ENCODE peak calls at places on chromosomes 2 and 18, in eight cellular contexts. S is heart right ventricle, N is body of pancreas, A is astrocyte of the cerebellum, M is HCT116, Q is bronchial epithelial cell, E is spleen, R is tibial artery. O is an unnamed sample.

GRCh38 chr2:128441341-128442052 is 122.8 kb upstream of the HS6ST1 start:
- DNase-seq in A (no peak), M (no peak), Q (no peak), S (no peak), R (peak), N (no peak), E (peak), O (no peak)

GRCh38 chr2:157443795-157444642 is at the start of gene CYTIP:
- DNase-seq in N (peak), M (no peak), S (no peak), Q (no peak), E (peak), R (no peak), A (no peak), O (no peak)

GRCh38 chr18:28086530-28087172 is 90.3 kb downstream of the CDH2 start:
- DNase-seq in R (no peak), M (no peak), E (no peak), S (no peak), A (peak), Q (no peak), N (no peak), O (peak)

GRCh38 chr2:229571243-229571642 is 143.1 kb downstream of the DNER start:
- DNase-seq in M (no peak), N (no peak), Q (no peak), R (no peak), A (no peak), S (no peak), E (no peak), O (no peak)

GRCh38 chr2:215619022-215619958 is 183.4 kb upstream of the FN1 start:
- DNase-seq in Q (no peak), S (no peak), E (no peak), N (no peak), A (no peak), M (peak), R (no peak), O (no peak)

GRCh38 chr2:38327580-38327979 is 49.5 kb downstream of the ATL2 start:
- DNase-seq in M (no peak), E (no peak), R (no peak), S (no peak), N (no peak), A (no peak), Q (no peak), O (no peak)

GRCh38 chr2:197515277-197515797 is 529 bp upstream of the MOB4 start:
- DNase-seq in Q (no peak), M (peak), A (no peak), N (no peak), S (no peak), R (no peak), E (no peak), O (peak)

GRCh38 chr2:37652199-37652640 is 19.2 kb downstream of the CDC42EP3 start:
- DNase-seq in E (no peak), R (no peak), Q (peak), A (peak), S (no peak), N (no peak), M (peak), O (peak)

GRCh38 chr2:117785740-117786139 is 28.8 kb upstream of the DDX18 start:
- DNase-seq in S (no peak), N (peak), E (no peak), Q (peak), M (peak), R (no peak), A (peak), O (peak)

GRCh38 chr2:65350714-65351113 is 81.7 kb downstream of the SPRED2 start:
- DNase-seq in E (no peak), Q (peak), R (no peak), M (no peak), N (no peak), A (no peak), S (no peak), O (no peak)

GRCh38 chr2:135843671-135844070 is 6.7 kb upstream of the LCT start:
- DNase-seq in E (no peak), R (no peak), A (no peak), Q (peak), N (no peak), M (no peak), S (no peak), O (peak)

GRCh38 chr2:140601801-140602200 is 1529.0 kb downstream of the LRP1B start:
- DNase-seq in M (no peak), R (no peak), N (no peak), A (no peak), E (no peak), Q (no peak), S (no peak), O (no peak)

GRCh38 chr2:424306-425172 is 136.6 kb upstream of the ALKAL2 start:
- DNase-seq in E (no peak), Q (peak), N (no peak), S (no peak), M (no peak), A (peak), R (no peak), O (no peak)

GRCh38 chr2:421406-421805 is 133.5 kb upstream of the ALKAL2 start:
- DNase-seq in A (no peak), Q (no peak), S (no peak), E (no peak), R (no peak), N (no peak), M (no peak), O (no peak)

GRCh38 chr2:425947-426346 is 138.1 kb upstream of the ALKAL2 start:
- DNase-seq in N (no peak), E (no peak), A (no peak), R (no peak), Q (no peak), M (no peak), S (no peak), O (no peak)

GRCh38 chr2:423479-423878 is 135.6 kb upstream of the ALKAL2 start:
- DNase-seq in R (no peak), M (no peak), N (no peak), A (no peak), Q (no peak), S (no peak), E (no peak), O (no peak)

GRCh38 chr2:422676-423435 is 135.0 kb upstream of the ALKAL2 start:
- DNase-seq in A (no peak), S (no peak), Q (no peak), M (no peak), N (no peak), R (no peak), E (no peak), O (no peak)
- H3K4me3 ChIP-seq in A (no peak), S (no peak), Q (no peak), M (no peak), N (no peak), R (no peak), E (no peak), O (no peak)

DNA sequence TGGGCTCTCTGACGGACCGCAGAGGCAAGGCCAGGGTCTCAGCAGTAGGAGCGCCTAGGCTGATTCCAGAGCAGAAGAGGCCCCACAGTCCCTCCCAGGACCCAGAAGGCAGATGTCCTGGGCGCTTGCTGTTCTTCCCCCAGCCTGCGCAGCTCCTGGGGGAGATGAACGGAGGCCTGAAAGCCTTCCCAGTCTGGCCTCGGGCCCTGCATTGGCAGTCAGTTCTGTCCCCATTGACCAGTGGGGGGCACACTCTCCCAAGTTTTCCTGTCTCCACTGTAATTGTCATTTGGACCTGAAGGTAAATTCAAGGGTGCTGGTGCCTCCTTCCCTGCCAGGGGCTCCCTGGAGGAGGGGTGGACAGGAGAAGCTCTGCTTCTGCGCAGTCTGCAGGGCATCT is 345.7 kb downstream of the CYP26B1 start:
- DNase-seq in R (peak), M (peak), Q (peak), E (no peak), A (peak), S (peak), N (peak), O (peak)
- TF ChIP-seq CTCF in R (peak), M (peak), Q (peak), E (peak), A (peak), S (peak), N (peak), O (peak)

GRCh38 chr2:30149513-30149912 is 2.7 kb downstream of the YPEL5 start:
- DNase-seq in Q (no peak), A (no peak), M (no peak), E (no peak), R (no peak), S (no peak), N (no peak), O (no peak)

GRCh38 chr2:30148850-30149249 is 2.0 kb downstream of the YPEL5 start:
- DNase-seq in A (no peak), Q (no peak), E (no peak), R (no peak), S (no peak), M (no peak), N (no peak), O (no peak)

GRCh38 chr2:30150786-30151185 is 4.0 kb downstream of the YPEL5 start:
- DNase-seq in M (no peak), A (no peak), Q (no peak), N (no peak), S (no peak), R (no peak), E (no peak), O (no peak)

GRCh38 chr2:30147715-30148611 is 1.2 kb downstream of the YPEL5 start:
- DNase-seq in Q (no peak), N (peak), S (peak), E (peak), M (no peak), R (peak), A (peak), O (peak)

GRCh38 chr2:30149976-30150375 is 3.2 kb downstream of the YPEL5 start:
- DNase-seq in M (no peak), Q (no peak), N (no peak), S (no peak), A (no peak), E (no peak), R (no peak), O (no peak)
- H3K4me3 ChIP-seq in M (no peak), Q (no peak), N (no peak), S (no peak), A (no peak), E (peak), R (no peak), O (no peak)

DNA sequence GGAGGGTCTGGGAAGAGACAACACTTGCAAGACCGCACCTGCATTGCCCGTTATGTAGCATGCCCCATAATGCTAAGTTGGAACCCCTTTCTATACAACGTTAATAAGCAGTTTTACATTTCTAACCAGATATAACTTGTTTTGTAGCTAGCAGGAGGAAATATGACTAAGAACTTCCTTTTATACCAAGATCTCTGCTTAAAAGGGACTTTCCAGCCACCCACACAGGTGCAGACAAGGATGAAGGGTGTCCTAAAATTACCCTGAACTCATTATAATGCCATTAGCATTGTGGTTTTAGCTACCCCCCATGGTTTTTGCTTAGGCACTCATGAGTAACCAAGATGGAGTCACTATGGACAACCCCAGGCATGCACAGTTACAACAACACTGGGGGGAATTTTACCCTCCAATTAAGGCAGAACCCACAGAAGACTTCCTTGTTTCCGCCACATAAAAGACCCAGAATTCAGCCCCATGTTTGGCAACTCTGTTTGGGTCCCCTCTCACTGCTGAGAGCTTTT is 362.8 kb downstream of the CBLN2 start:
- DNase-seq in Q (peak), N (no peak), E (no peak), M (no peak), A (no peak), R (no peak), S (no peak), O (no peak)
- TF ChIP-seq CTCF in Q (no peak), N (no peak), E (no peak), M (no peak), A (no peak), R (no peak), S (no peak), O (no peak)